ENCODE peak calls at places on chromosomes 16 and 17, in nine cellular contexts. S, W, V, E, Y, K, P, B and N are unnamed samples.

GRCh38 chr17:68288375-68288774 is 2.6 kb downstream of the SLC16A6 start:
- DNase-seq in S (no peak), W (no peak), V (no peak), E (peak; percentile 43), Y (no peak), K (no peak), P (no peak), B (no peak), N (no peak)

GRCh38 chr16:8168016-8168415 is 422.3 kb downstream of the TMEM114 start:
- DNase-seq in S (no peak), W (no peak), V (no peak), E (no peak), Y (no peak), K (no peak), P (no peak), B (no peak), N (no peak)

GRCh38 chr17:1515640-1516402 is 591 bp downstream of the INPP5K start:
- DNase-seq in S (peak; percentile 42), W (peak; percentile 81), V (peak; percentile 59), E (peak; percentile 85), Y (peak; percentile 71), K (no peak), P (peak; percentile 50), B (peak; percentile 52), N (no peak)

GRCh38 chr17:29642171-29642611 is 19.5 kb upstream of the CORO6 start:
- DNase-seq in S (peak; percentile 17), W (no peak), V (peak; percentile 90), E (no peak), Y (no peak), K (no peak), P (no peak), B (no peak), N (no peak)

GRCh38 chr16:68987734-68988457 is 117.6 kb upstream of the HAS3 start:
- DNase-seq in S (no peak), W (no peak), V (no peak), E (no peak), Y (no peak), K (no peak), P (no peak), B (no peak), N (no peak)

GRCh38 chr17:7560172-7561027 is 1.3 kb upstream of the SENP3 start:
- DNase-seq in S (no peak), W (peak; percentile 87), V (peak; percentile 76), E (peak; percentile 39), Y (peak; percentile 64), K (no peak), P (no peak), B (peak; percentile 92), N (peak; percentile 81)

GRCh38 chr17:16040710-16041251 is 41.2 kb downstream of the TTC19 start:
- DNase-seq in S (no peak), W (peak; percentile 21), V (no peak), E (peak; percentile 10), Y (peak; percentile 93), K (no peak), P (no peak), B (no peak), N (no peak)

GRCh38 chr16:71350821-71351557 is 7.5 kb upstream of the CALB2 start:
- DNase-seq in S (no peak), W (no peak), V (no peak), E (no peak), Y (no peak), K (no peak), P (no peak), B (no peak), N (no peak)

GRCh38 chr16:70736454-70737376 is 50.9 kb upstream of the MTSS2 start:
- DNase-seq in S (no peak), W (no peak), V (no peak), E (no peak), Y (no peak), K (no peak), P (no peak), B (no peak), N (no peak)

GRCh38 chr17:29848737-29849136 is 81.3 kb downstream of the SSH2 start:
- DNase-seq in S (no peak), W (no peak), V (no peak), E (no peak), Y (no peak), K (no peak), P (no peak), B (no peak), N (no peak)

GRCh38 chr17:2421315-2422147 is 20.7 kb upstream of the MNT start:
- DNase-seq in S (peak; percentile 47), W (no peak), V (peak; percentile 21), E (no peak), Y (no peak), K (no peak), P (peak; percentile 47), B (peak; percentile 41), N (no peak)

GRCh38 chr17:50550661-50551432 is 3.9 kb downstream of the SPATA20 start:
- DNase-seq in S (peak; percentile 52), W (peak; percentile 77), V (peak; percentile 75), E (peak; percentile 73), Y (peak; percentile 84), K (peak; percentile 64), P (peak; percentile 89), B (peak; percentile 94), N (peak; percentile 90)

GRCh38 chr17:2406903-2407790 is 6.3 kb upstream of the MNT start:
- DNase-seq in S (no peak), W (peak; percentile 91), V (no peak), E (peak; percentile 97), Y (no peak), K (no peak), P (no peak), B (no peak), N (no peak)

GRCh38 chr17:77352441-77352840 is 211.7 kb downstream of the SEC14L1 start:
- DNase-seq in S (no peak), W (no peak), V (no peak), E (no peak), Y (no peak), K (no peak), P (no peak), B (no peak), N (no peak)

GRCh38 chr17:81396722-81397313 is 1.6 kb downstream of the BAHCC1 start:
- DNase-seq in S (peak; percentile 39), W (no peak), V (peak; percentile 87), E (no peak), Y (no peak), K (no peak), P (peak; percentile 75), B (peak; percentile 76), N (no peak)

GRCh38 chr17:46962374-46962790 is 16.7 kb downstream of the RPRML start:
- DNase-seq in S (no peak), W (no peak), V (no peak), E (peak; percentile 76), Y (no peak), K (no peak), P (no peak), B (no peak), N (no peak)

GRCh38 chr17:36599546-36600250 is 1.7 kb upstream of the MRM1 start:
- DNase-seq in S (no peak), W (no peak), V (no peak), E (no peak), Y (no peak), K (no peak), P (no peak), B (no peak), N (no peak)

GRCh38 chr16:19601083-19601976 is 45.8 kb downstream of the VPS35L start:
- DNase-seq in S (peak; percentile 22), W (peak; percentile 13), V (peak; percentile 65), E (peak; percentile 13), Y (peak; percentile 47), K (no peak), P (peak; percentile 59), B (no peak), N (peak; percentile 9)

GRCh38 chr17:6098466-6099180 is 28.4 kb downstream of the WSCD1 start:
- DNase-seq in S (no peak), W (no peak), V (no peak), E (no peak), Y (no peak), K (no peak), P (no peak), B (no peak), N (no peak)